ENCODE peak calls at places on chromosomes 7 and 10, in eight cellular contexts. One of them, this sample, is unnamed.

GRCh38 chr10:61164458-61165160 is 220.6 kb upstream of the RHOBTB1 start:
- DNase-seq in fibroblast of mammary gland: peak; percentile 25
- DNase-seq in cardiac muscle cell: no peak
- DNase-seq in GM12865: no peak
- DNase-seq in breast epithelium: peak; percentile 59
- DNase-seq in brain microvascular endothelial cell: no peak
- DNase-seq in IMR-90: no peak
- DNase-seq in MCF 10A: peak; percentile 78
- DNase-seq in this sample: no peak

GRCh38 chr7:771241-772004 is 44.3 kb upstream of the PRKAR1B start:
- DNase-seq in breast epithelium: no peak
- DNase-seq in GM12865: no peak
- DNase-seq in MCF 10A: no peak
- DNase-seq in brain microvascular endothelial cell: peak; percentile 28
- DNase-seq in cardiac muscle cell: peak; percentile 77
- DNase-seq in fibroblast of mammary gland: peak; percentile 74
- DNase-seq in IMR-90: peak; percentile 31
- DNase-seq in this sample: no peak

GRCh38 chr10:72336259-72337038 is 18.3 kb downstream of the DNAJB12 start:
- DNase-seq in IMR-90: no peak
- DNase-seq in cardiac muscle cell: no peak
- DNase-seq in brain microvascular endothelial cell: no peak
- DNase-seq in GM12865: no peak
- DNase-seq in MCF 10A: peak; percentile 85
- DNase-seq in fibroblast of mammary gland: peak; percentile 67
- DNase-seq in breast epithelium: no peak
- DNase-seq in this sample: no peak

GRCh38 chr10:18402766-18403346 is 248.5 kb downstream of the NSUN6 start:
- DNase-seq in cardiac muscle cell: no peak
- DNase-seq in IMR-90: peak; percentile 73
- DNase-seq in MCF 10A: no peak
- DNase-seq in GM12865: no peak
- DNase-seq in fibroblast of mammary gland: peak; percentile 58
- DNase-seq in brain microvascular endothelial cell: peak; percentile 20
- DNase-seq in breast epithelium: no peak
- DNase-seq in this sample: no peak

GRCh38 chr7:110839866-110840265 is 251.1 kb upstream of the LRRN3 start:
- DNase-seq in breast epithelium: no peak
- DNase-seq in MCF 10A: peak; percentile 26
- DNase-seq in fibroblast of mammary gland: peak; percentile 41
- DNase-seq in GM12865: no peak
- DNase-seq in IMR-90: peak; percentile 64
- DNase-seq in cardiac muscle cell: peak; percentile 38
- DNase-seq in brain microvascular endothelial cell: peak; percentile 45
- DNase-seq in this sample: no peak

GRCh38 chr10:119078422-119079179 is 2.0 kb downstream of the EIF3A start:
- DNase-seq in cardiac muscle cell: no peak
- DNase-seq in MCF 10A: no peak
- DNase-seq in fibroblast of mammary gland: no peak
- DNase-seq in IMR-90: no peak
- DNase-seq in brain microvascular endothelial cell: no peak
- DNase-seq in breast epithelium: no peak
- DNase-seq in GM12865: peak; percentile 21
- DNase-seq in this sample: no peak

GRCh38 chr7:1248077-1248458 is 15.4 kb downstream of the UNCX start:
- DNase-seq in cardiac muscle cell: no peak
- DNase-seq in IMR-90: no peak
- DNase-seq in brain microvascular endothelial cell: no peak
- DNase-seq in MCF 10A: no peak
- DNase-seq in GM12865: no peak
- DNase-seq in fibroblast of mammary gland: no peak
- DNase-seq in breast epithelium: no peak
- DNase-seq in this sample: no peak

GRCh38 chr10:110566472-110567200 is 859 bp upstream of the SMC3 start:
- DNase-seq in brain microvascular endothelial cell: no peak
- DNase-seq in cardiac muscle cell: no peak
- DNase-seq in fibroblast of mammary gland: no peak
- DNase-seq in MCF 10A: no peak
- DNase-seq in breast epithelium: no peak
- DNase-seq in IMR-90: no peak
- DNase-seq in GM12865: no peak
- DNase-seq in this sample: no peak

GRCh38 chr10:74081192-74081803 is 69.3 kb downstream of the AP3M1 start:
- DNase-seq in IMR-90: peak; percentile 57
- DNase-seq in brain microvascular endothelial cell: peak; percentile 49
- DNase-seq in GM12865: peak; percentile 65
- DNase-seq in MCF 10A: peak; percentile 76
- DNase-seq in cardiac muscle cell: peak; percentile 61
- DNase-seq in fibroblast of mammary gland: peak; percentile 64
- DNase-seq in breast epithelium: no peak
- DNase-seq in this sample: peak; percentile 40

GRCh38 chr7:94656925-94657731 is 1.2 kb upstream of the SGCE start:
- DNase-seq in GM12865: peak; percentile 68
- DNase-seq in IMR-90: peak; percentile 40
- DNase-seq in MCF 10A: peak; percentile 38
- DNase-seq in brain microvascular endothelial cell: peak; percentile 38
- DNase-seq in fibroblast of mammary gland: peak; percentile 53
- DNase-seq in breast epithelium: no peak
- DNase-seq in cardiac muscle cell: peak; percentile 33
- DNase-seq in this sample: no peak

GRCh38 chr7:25495342-25495855 is 267.1 kb upstream of the NPVF start:
- DNase-seq in brain microvascular endothelial cell: no peak
- DNase-seq in breast epithelium: no peak
- DNase-seq in MCF 10A: no peak
- DNase-seq in IMR-90: no peak
- DNase-seq in GM12865: no peak
- DNase-seq in fibroblast of mammary gland: no peak
- DNase-seq in cardiac muscle cell: peak; percentile 52
- DNase-seq in this sample: no peak

GRCh38 chr10:63595072-63595471 is 73.9 kb downstream of the REEP3 start:
- DNase-seq in MCF 10A: no peak
- DNase-seq in GM12865: no peak
- DNase-seq in breast epithelium: no peak
- DNase-seq in IMR-90: peak; percentile 21
- DNase-seq in fibroblast of mammary gland: peak; percentile 52
- DNase-seq in brain microvascular endothelial cell: no peak
- DNase-seq in cardiac muscle cell: peak; percentile 26
- DNase-seq in this sample: no peak

GRCh38 chr10:46305986-46306385 is 19.2 kb downstream of the ANTXRL start:
- DNase-seq in MCF 10A: no peak
- DNase-seq in GM12865: no peak
- DNase-seq in IMR-90: no peak
- DNase-seq in breast epithelium: no peak
- DNase-seq in fibroblast of mammary gland: no peak
- DNase-seq in cardiac muscle cell: no peak
- DNase-seq in brain microvascular endothelial cell: no peak
- DNase-seq in this sample: no peak

GRCh38 chr7:29328811-29329210 is 134.2 kb downstream of the CHN2 start:
- DNase-seq in MCF 10A: peak; percentile 73
- DNase-seq in IMR-90: no peak
- DNase-seq in fibroblast of mammary gland: peak; percentile 52
- DNase-seq in GM12865: no peak
- DNase-seq in brain microvascular endothelial cell: no peak
- DNase-seq in breast epithelium: no peak
- DNase-seq in cardiac muscle cell: no peak
- DNase-seq in this sample: no peak

GRCh38 chr10:131090761-131091661 is 220.5 kb downstream of the TCERG1L start:
- DNase-seq in IMR-90: no peak
- DNase-seq in brain microvascular endothelial cell: no peak
- DNase-seq in fibroblast of mammary gland: no peak
- DNase-seq in cardiac muscle cell: no peak
- DNase-seq in breast epithelium: no peak
- DNase-seq in MCF 10A: no peak
- DNase-seq in GM12865: no peak
- DNase-seq in this sample: no peak

GRCh38 chr7:26992670-26993069 is 103.1 kb downstream of the HOXA1 start:
- DNase-seq in GM12865: no peak
- DNase-seq in fibroblast of mammary gland: no peak
- DNase-seq in breast epithelium: no peak
- DNase-seq in brain microvascular endothelial cell: no peak
- DNase-seq in IMR-90: no peak
- DNase-seq in cardiac muscle cell: no peak
- DNase-seq in MCF 10A: no peak
- DNase-seq in this sample: no peak

GRCh38 chr7:26990268-26990667 is 105.5 kb downstream of the HOXA1 start:
- DNase-seq in fibroblast of mammary gland: peak; percentile 60
- DNase-seq in brain microvascular endothelial cell: no peak
- DNase-seq in MCF 10A: no peak
- DNase-seq in IMR-90: peak; percentile 33
- DNase-seq in GM12865: no peak
- DNase-seq in cardiac muscle cell: no peak
- DNase-seq in breast epithelium: no peak
- DNase-seq in this sample: no peak

GRCh38 chr7:26993816-26994810 is 101.7 kb downstream of the HOXA1 start:
- DNase-seq in MCF 10A: peak; percentile 36
- DNase-seq in cardiac muscle cell: no peak
- DNase-seq in IMR-90: peak; percentile 54
- DNase-seq in brain microvascular endothelial cell: no peak
- DNase-seq in fibroblast of mammary gland: peak; percentile 76
- DNase-seq in GM12865: no peak
- DNase-seq in breast epithelium: no peak
- DNase-seq in this sample: no peak

GRCh38 chr7:26995664-26996063 is 100.1 kb downstream of the HOXA1 start:
- DNase-seq in GM12865: no peak
- DNase-seq in brain microvascular endothelial cell: no peak
- DNase-seq in cardiac muscle cell: no peak
- DNase-seq in breast epithelium: no peak
- DNase-seq in fibroblast of mammary gland: no peak
- DNase-seq in IMR-90: no peak
- DNase-seq in MCF 10A: no peak
- DNase-seq in this sample: no peak
- TF ChIP-seq CTCF in GM12865: no peak
- TF ChIP-seq CTCF in brain microvascular endothelial cell: no peak
- TF ChIP-seq CTCF in cardiac muscle cell: no peak
- TF ChIP-seq CTCF in breast epithelium: no peak
- TF ChIP-seq CTCF in fibroblast of mammary gland: no peak
- TF ChIP-seq CTCF in IMR-90: no peak
- TF ChIP-seq CTCF in MCF 10A: no peak
- TF ChIP-seq CTCF in this sample: no peak

DNA sequence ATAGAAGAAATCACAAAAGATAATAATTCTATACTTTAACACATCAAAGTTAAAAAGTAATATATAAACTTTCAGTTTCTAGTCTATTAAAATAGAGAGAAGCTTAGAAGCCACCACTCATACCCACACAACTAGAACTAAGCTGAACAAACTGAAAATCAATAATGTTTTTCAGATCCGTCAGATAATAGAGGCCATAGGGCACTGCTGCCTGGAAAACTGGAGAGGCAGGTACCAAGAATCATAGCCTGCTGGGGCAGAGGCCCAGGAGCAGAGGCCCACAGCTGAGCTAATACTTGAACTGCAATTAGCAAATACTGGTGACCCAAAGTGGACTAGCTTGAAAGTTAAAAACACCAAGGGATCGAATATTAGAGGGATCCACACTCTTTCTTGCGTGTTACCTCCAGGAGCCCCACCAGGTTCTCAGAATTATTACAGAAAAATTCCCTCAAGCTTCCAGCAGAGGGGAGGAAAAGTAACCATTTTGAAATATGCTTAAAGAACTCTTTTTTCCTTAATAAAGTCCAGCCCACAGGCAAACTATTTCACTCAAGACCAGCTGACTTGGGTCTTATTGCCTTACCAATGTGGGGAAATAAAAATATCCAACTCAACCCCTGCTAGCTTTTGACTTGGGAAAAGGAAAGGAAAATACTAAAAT is 774.1 kb upstream of the IGFBP3 start:
- DNase-seq in brain microvascular endothelial cell: no peak
- DNase-seq in MCF 10A: no peak
- DNase-seq in GM12865: no peak
- DNase-seq in cardiac muscle cell: no peak
- DNase-seq in breast epithelium: no peak
- DNase-seq in IMR-90: no peak
- DNase-seq in fibroblast of mammary gland: peak; percentile 12
- DNase-seq in this sample: no peak
- TF ChIP-seq CTCF in brain microvascular endothelial cell: peak; percentile 28
- TF ChIP-seq CTCF in MCF 10A: no peak
- TF ChIP-seq CTCF in GM12865: no peak
- TF ChIP-seq CTCF in cardiac muscle cell: no peak
- TF ChIP-seq CTCF in breast epithelium: no peak
- TF ChIP-seq CTCF in IMR-90: peak; percentile 34
- TF ChIP-seq CTCF in fibroblast of mammary gland: peak; percentile 16
- TF ChIP-seq CTCF in this sample: no peak

DNA sequence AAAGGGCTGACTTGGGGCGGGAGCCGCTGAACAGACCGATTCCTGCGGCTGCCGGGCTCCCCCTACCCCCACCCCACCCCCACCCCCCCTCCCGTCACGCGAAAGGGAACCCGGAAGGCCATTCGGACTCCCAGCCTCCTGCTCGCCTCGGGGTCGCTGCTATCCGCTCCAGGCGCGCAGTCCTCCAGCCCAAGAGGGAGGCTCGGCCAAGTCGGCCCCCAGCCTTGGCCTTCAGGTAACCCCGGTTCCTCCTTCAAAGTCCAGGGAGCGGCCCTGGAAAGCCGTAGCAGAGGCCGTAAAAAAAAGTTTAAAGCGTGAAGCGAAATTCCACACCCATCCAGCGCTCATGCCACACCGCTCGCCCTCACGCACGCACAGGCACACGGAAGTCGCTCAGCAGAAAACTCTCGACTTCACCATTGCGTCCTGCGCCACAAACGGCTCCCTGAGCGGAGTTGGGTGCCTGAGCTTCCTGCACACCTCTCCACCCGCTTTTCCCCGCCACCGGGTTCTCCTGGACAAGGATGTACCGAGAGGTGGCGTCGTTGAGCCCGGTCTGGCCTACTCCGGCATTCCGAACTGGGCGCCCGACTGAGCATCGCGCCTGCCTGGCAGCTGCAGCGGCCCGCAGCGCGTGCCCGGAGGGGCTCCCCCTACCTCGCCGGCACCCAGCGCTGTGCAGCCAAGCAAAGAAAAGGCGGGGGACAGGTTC is 1.4 kb downstream of the SORCS3 start:
- DNase-seq in MCF 10A: peak; percentile 64
- DNase-seq in IMR-90: no peak
- DNase-seq in GM12865: peak; percentile 10
- DNase-seq in breast epithelium: no peak
- DNase-seq in fibroblast of mammary gland: peak; percentile 17
- DNase-seq in cardiac muscle cell: peak; percentile 91
- DNase-seq in brain microvascular endothelial cell: no peak
- DNase-seq in this sample: peak; percentile 25
- TF ChIP-seq CTCF in MCF 10A: peak; percentile 48
- TF ChIP-seq CTCF in IMR-90: no peak
- TF ChIP-seq CTCF in GM12865: peak; percentile 11
- TF ChIP-seq CTCF in breast epithelium: no peak
- TF ChIP-seq CTCF in fibroblast of mammary gland: peak; percentile 32
- TF ChIP-seq CTCF in cardiac muscle cell: peak; percentile 39
- TF ChIP-seq CTCF in brain microvascular endothelial cell: peak; percentile 50
- TF ChIP-seq CTCF in this sample: no peak

DNA sequence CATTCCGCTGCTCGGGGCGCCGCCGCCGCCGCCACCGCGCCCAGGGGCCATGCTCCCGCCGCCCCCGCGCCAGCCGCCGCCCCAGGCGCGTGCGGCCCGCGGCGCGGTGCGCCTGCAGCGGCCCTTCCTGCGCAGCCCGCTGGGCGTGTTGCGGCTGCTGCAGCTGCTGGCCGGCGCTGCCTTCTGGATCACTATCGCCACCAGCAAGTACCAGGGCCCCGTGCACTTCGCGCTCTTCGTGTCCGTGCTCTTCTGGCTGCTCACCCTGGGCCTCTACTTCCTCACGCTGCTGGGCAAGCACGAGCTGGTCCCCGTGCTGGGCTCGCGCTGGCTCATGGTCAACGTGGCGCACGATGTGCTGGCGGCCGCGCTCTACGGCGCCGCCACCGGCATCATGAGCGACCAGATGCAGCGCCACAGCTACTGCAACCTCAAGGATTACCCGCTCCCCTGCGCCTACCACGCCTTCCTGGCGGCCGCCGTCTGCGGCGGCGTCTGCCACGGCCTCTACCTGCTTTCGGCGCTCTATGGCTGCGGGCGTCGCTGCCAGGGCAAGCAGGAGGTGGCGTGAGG is 384 bp downstream of the MARVELD1 start:
- DNase-seq in GM12865: peak; percentile 85
- DNase-seq in IMR-90: peak; percentile 74
- DNase-seq in breast epithelium: peak; percentile 66
- DNase-seq in MCF 10A: peak; percentile 59
- DNase-seq in fibroblast of mammary gland: peak; percentile 75
- DNase-seq in brain microvascular endothelial cell: peak; percentile 53
- DNase-seq in cardiac muscle cell: peak; percentile 75
- DNase-seq in this sample: peak; percentile 87
- TF ChIP-seq CTCF in GM12865: peak; percentile 34
- TF ChIP-seq CTCF in IMR-90: peak; percentile 23
- TF ChIP-seq CTCF in breast epithelium: no peak
- TF ChIP-seq CTCF in MCF 10A: no peak
- TF ChIP-seq CTCF in fibroblast of mammary gland: no peak
- TF ChIP-seq CTCF in brain microvascular endothelial cell: peak; percentile 43
- TF ChIP-seq CTCF in cardiac muscle cell: peak; percentile 36
- TF ChIP-seq CTCF in this sample: peak; percentile 40